ENCODE peak calls at places on chromosomes 13 and 19, in seven cellular contexts. One of them, this sample, is unnamed.

GRCh38 chr13:113822956-113823744 is 40.7 kb downstream of the GAS6 start:
- DNase-seq in GM12878: no peak
- DNase-seq in stimulated activated naive CD4-positive, alpha-beta T cell: no peak
- DNase-seq in upper lobe of right lung: no peak
- DNase-seq in stimulated activated CD8-positive, alpha-beta memory T cell treated with anti-CD3 and anti-CD28 coated beads, Interleukin-4, amount 100 ng/mL, for 24 hours: no peak
- DNase-seq in GDM1: no peak
- DNase-seq in aorta: no peak
- DNase-seq in this sample: no peak

GRCh38 chr13:79659161-79659560 is 178.2 kb downstream of the NDFIP2 start:
- DNase-seq in GM12878: no peak
- DNase-seq in stimulated activated naive CD4-positive, alpha-beta T cell: no peak
- DNase-seq in upper lobe of right lung: no peak
- DNase-seq in stimulated activated CD8-positive, alpha-beta memory T cell treated with anti-CD3 and anti-CD28 coated beads, Interleukin-4, amount 100 ng/mL, for 24 hours: no peak
- DNase-seq in GDM1: no peak
- DNase-seq in aorta: no peak
- DNase-seq in this sample: no peak

GRCh38 chr13:20974981-20975585 is 72.5 kb upstream of the XPO4 start:
- DNase-seq in GM12878: no peak
- DNase-seq in stimulated activated naive CD4-positive, alpha-beta T cell: no peak
- DNase-seq in upper lobe of right lung: no peak
- DNase-seq in stimulated activated CD8-positive, alpha-beta memory T cell treated with anti-CD3 and anti-CD28 coated beads, Interleukin-4, amount 100 ng/mL, for 24 hours: no peak
- DNase-seq in GDM1: no peak
- DNase-seq in aorta: no peak
- DNase-seq in this sample: no peak

GRCh38 chr19:41416194-41416674 is 10.9 kb downstream of the B3GNT8 start:
- DNase-seq in GM12878: no peak
- DNase-seq in stimulated activated naive CD4-positive, alpha-beta T cell: no peak
- DNase-seq in upper lobe of right lung: peak
- DNase-seq in stimulated activated CD8-positive, alpha-beta memory T cell treated with anti-CD3 and anti-CD28 coated beads, Interleukin-4, amount 100 ng/mL, for 24 hours: no peak
- DNase-seq in GDM1: no peak
- DNase-seq in aorta: no peak
- DNase-seq in this sample: no peak

GRCh38 chr13:95296326-95296939 is 4.8 kb downstream of the ABCC4 start:
- DNase-seq in GM12878: no peak
- DNase-seq in stimulated activated naive CD4-positive, alpha-beta T cell: no peak
- DNase-seq in upper lobe of right lung: peak
- DNase-seq in stimulated activated CD8-positive, alpha-beta memory T cell treated with anti-CD3 and anti-CD28 coated beads, Interleukin-4, amount 100 ng/mL, for 24 hours: no peak
- DNase-seq in GDM1: no peak
- DNase-seq in aorta: no peak
- DNase-seq in this sample: no peak

GRCh38 chr19:54576411-54576976 is 2.9 kb downstream of the LILRA2 start:
- DNase-seq in GM12878: no peak
- DNase-seq in stimulated activated naive CD4-positive, alpha-beta T cell: no peak
- DNase-seq in upper lobe of right lung: no peak
- DNase-seq in stimulated activated CD8-positive, alpha-beta memory T cell treated with anti-CD3 and anti-CD28 coated beads, Interleukin-4, amount 100 ng/mL, for 24 hours: no peak
- DNase-seq in GDM1: no peak
- DNase-seq in aorta: no peak
- DNase-seq in this sample: no peak

GRCh38 chr13:40113644-40114304 is 458.3 kb downstream of the COG6 start:
- DNase-seq in GM12878: no peak
- DNase-seq in stimulated activated naive CD4-positive, alpha-beta T cell: no peak
- DNase-seq in upper lobe of right lung: no peak
- DNase-seq in stimulated activated CD8-positive, alpha-beta memory T cell treated with anti-CD3 and anti-CD28 coated beads, Interleukin-4, amount 100 ng/mL, for 24 hours: no peak
- DNase-seq in GDM1: no peak
- DNase-seq in aorta: no peak
- DNase-seq in this sample: no peak

GRCh38 chr19:55479451-55480230 is 3.2 kb downstream of the ZNF628 start:
- DNase-seq in GM12878: no peak
- DNase-seq in stimulated activated naive CD4-positive, alpha-beta T cell: no peak
- DNase-seq in upper lobe of right lung: no peak
- DNase-seq in stimulated activated CD8-positive, alpha-beta memory T cell treated with anti-CD3 and anti-CD28 coated beads, Interleukin-4, amount 100 ng/mL, for 24 hours: no peak
- DNase-seq in GDM1: no peak
- DNase-seq in aorta: no peak
- DNase-seq in this sample: no peak

GRCh38 chr19:48400018-48400742 is 6.7 kb downstream of the GRIN2D start:
- DNase-seq in GM12878: no peak
- DNase-seq in stimulated activated naive CD4-positive, alpha-beta T cell: peak
- DNase-seq in upper lobe of right lung: no peak
- DNase-seq in stimulated activated CD8-positive, alpha-beta memory T cell treated with anti-CD3 and anti-CD28 coated beads, Interleukin-4, amount 100 ng/mL, for 24 hours: no peak
- DNase-seq in GDM1: no peak
- DNase-seq in aorta: peak
- DNase-seq in this sample: peak

GRCh38 chr19:43460362-43461016 is 4.9 kb downstream of the LYPD3 start:
- DNase-seq in GM12878: no peak
- DNase-seq in stimulated activated naive CD4-positive, alpha-beta T cell: no peak
- DNase-seq in upper lobe of right lung: no peak
- DNase-seq in stimulated activated CD8-positive, alpha-beta memory T cell treated with anti-CD3 and anti-CD28 coated beads, Interleukin-4, amount 100 ng/mL, for 24 hours: no peak
- DNase-seq in GDM1: no peak
- DNase-seq in aorta: no peak
- DNase-seq in this sample: no peak

GRCh38 chr19:1322198-1322981 is 36.7 kb downstream of the EFNA2 start:
- DNase-seq in GM12878: no peak
- DNase-seq in stimulated activated naive CD4-positive, alpha-beta T cell: no peak
- DNase-seq in upper lobe of right lung: no peak
- DNase-seq in stimulated activated CD8-positive, alpha-beta memory T cell treated with anti-CD3 and anti-CD28 coated beads, Interleukin-4, amount 100 ng/mL, for 24 hours: no peak
- DNase-seq in GDM1: no peak
- DNase-seq in aorta: no peak
- DNase-seq in this sample: no peak

GRCh38 chr13:48344264-48344663 is 40.7 kb downstream of the RB1 start:
- DNase-seq in GM12878: no peak
- DNase-seq in stimulated activated naive CD4-positive, alpha-beta T cell: no peak
- DNase-seq in upper lobe of right lung: no peak
- DNase-seq in stimulated activated CD8-positive, alpha-beta memory T cell treated with anti-CD3 and anti-CD28 coated beads, Interleukin-4, amount 100 ng/mL, for 24 hours: no peak
- DNase-seq in GDM1: no peak
- DNase-seq in aorta: no peak
- DNase-seq in this sample: no peak

GRCh38 chr19:5225486-5226345 is 114.9 kb downstream of the PTPRS start:
- DNase-seq in GM12878: no peak
- DNase-seq in stimulated activated naive CD4-positive, alpha-beta T cell: no peak
- DNase-seq in upper lobe of right lung: no peak
- DNase-seq in stimulated activated CD8-positive, alpha-beta memory T cell treated with anti-CD3 and anti-CD28 coated beads, Interleukin-4, amount 100 ng/mL, for 24 hours: no peak
- DNase-seq in GDM1: no peak
- DNase-seq in aorta: no peak
- DNase-seq in this sample: no peak

GRCh38 chr13:49110122-49110831 is 109.9 kb upstream of the MLNR start:
- DNase-seq in GM12878: peak
- DNase-seq in stimulated activated naive CD4-positive, alpha-beta T cell: peak
- DNase-seq in upper lobe of right lung: peak
- DNase-seq in stimulated activated CD8-positive, alpha-beta memory T cell treated with anti-CD3 and anti-CD28 coated beads, Interleukin-4, amount 100 ng/mL, for 24 hours: peak
- DNase-seq in GDM1: peak
- DNase-seq in aorta: peak
- DNase-seq in this sample: peak

GRCh38 chr13:99698010-99698815 is 196.9 kb downstream of the TM9SF2 start:
- DNase-seq in GM12878: no peak
- DNase-seq in stimulated activated naive CD4-positive, alpha-beta T cell: no peak
- DNase-seq in upper lobe of right lung: no peak
- DNase-seq in stimulated activated CD8-positive, alpha-beta memory T cell treated with anti-CD3 and anti-CD28 coated beads, Interleukin-4, amount 100 ng/mL, for 24 hours: no peak
- DNase-seq in GDM1: no peak
- DNase-seq in aorta: no peak
- DNase-seq in this sample: no peak

GRCh38 chr13:27319404-27319803 is 48.8 kb downstream of the RASL11A start:
- DNase-seq in GM12878: no peak
- DNase-seq in stimulated activated naive CD4-positive, alpha-beta T cell: no peak
- DNase-seq in upper lobe of right lung: no peak
- DNase-seq in stimulated activated CD8-positive, alpha-beta memory T cell treated with anti-CD3 and anti-CD28 coated beads, Interleukin-4, amount 100 ng/mL, for 24 hours: no peak
- DNase-seq in GDM1: no peak
- DNase-seq in aorta: no peak
- DNase-seq in this sample: no peak

GRCh38 chr19:11767633-11768133 is 883 bp downstream of the ZNF441 start:
- DNase-seq in GM12878: peak
- DNase-seq in stimulated activated naive CD4-positive, alpha-beta T cell: no peak
- DNase-seq in upper lobe of right lung: peak
- DNase-seq in stimulated activated CD8-positive, alpha-beta memory T cell treated with anti-CD3 and anti-CD28 coated beads, Interleukin-4, amount 100 ng/mL, for 24 hours: no peak
- DNase-seq in GDM1: no peak
- DNase-seq in aorta: peak
- DNase-seq in this sample: peak

GRCh38 chr19:46023311-46023779 is 492 bp upstream of the PGLYRP1 start:
- DNase-seq in GM12878: no peak
- DNase-seq in stimulated activated naive CD4-positive, alpha-beta T cell: no peak
- DNase-seq in upper lobe of right lung: no peak
- DNase-seq in stimulated activated CD8-positive, alpha-beta memory T cell treated with anti-CD3 and anti-CD28 coated beads, Interleukin-4, amount 100 ng/mL, for 24 hours: no peak
- DNase-seq in GDM1: no peak
- DNase-seq in aorta: no peak
- DNase-seq in this sample: no peak

GRCh38 chr19:16542894-16543498 is 759 bp upstream of the CHERP start:
- DNase-seq in GM12878: no peak
- DNase-seq in stimulated activated naive CD4-positive, alpha-beta T cell: no peak
- DNase-seq in upper lobe of right lung: no peak
- DNase-seq in stimulated activated CD8-positive, alpha-beta memory T cell treated with anti-CD3 and anti-CD28 coated beads, Interleukin-4, amount 100 ng/mL, for 24 hours: no peak
- DNase-seq in GDM1: no peak
- DNase-seq in aorta: no peak
- DNase-seq in this sample: no peak

GRCh38 chr13:38879278-38879677 is 111.4 kb downstream of the STOML3 start:
- DNase-seq in GM12878: no peak
- DNase-seq in stimulated activated naive CD4-positive, alpha-beta T cell: no peak
- DNase-seq in upper lobe of right lung: no peak
- DNase-seq in stimulated activated CD8-positive, alpha-beta memory T cell treated with anti-CD3 and anti-CD28 coated beads, Interleukin-4, amount 100 ng/mL, for 24 hours: no peak
- DNase-seq in GDM1: no peak
- DNase-seq in aorta: no peak
- DNase-seq in this sample: no peak

GRCh38 chr13:114167445-114167844 is 11.6 kb upstream of the CFAP97D2 start:
- DNase-seq in GM12878: no peak
- DNase-seq in stimulated activated naive CD4-positive, alpha-beta T cell: peak
- DNase-seq in upper lobe of right lung: no peak
- DNase-seq in stimulated activated CD8-positive, alpha-beta memory T cell treated with anti-CD3 and anti-CD28 coated beads, Interleukin-4, amount 100 ng/mL, for 24 hours: no peak
- DNase-seq in GDM1: peak
- DNase-seq in aorta: no peak
- DNase-seq in this sample: no peak

GRCh38 chr13:20882206-20882605 is 20.3 kb downstream of the XPO4 start:
- DNase-seq in GM12878: no peak
- DNase-seq in stimulated activated naive CD4-positive, alpha-beta T cell: no peak
- DNase-seq in upper lobe of right lung: no peak
- DNase-seq in stimulated activated CD8-positive, alpha-beta memory T cell treated with anti-CD3 and anti-CD28 coated beads, Interleukin-4, amount 100 ng/mL, for 24 hours: no peak
- DNase-seq in GDM1: no peak
- DNase-seq in aorta: no peak
- DNase-seq in this sample: no peak

GRCh38 chr13:75440100-75440499 is 41.9 kb downstream of the TBC1D4 start:
- DNase-seq in GM12878: no peak
- DNase-seq in stimulated activated naive CD4-positive, alpha-beta T cell: no peak
- DNase-seq in upper lobe of right lung: no peak
- DNase-seq in stimulated activated CD8-positive, alpha-beta memory T cell treated with anti-CD3 and anti-CD28 coated beads, Interleukin-4, amount 100 ng/mL, for 24 hours: no peak
- DNase-seq in GDM1: no peak
- DNase-seq in aorta: no peak
- DNase-seq in this sample: no peak

GRCh38 chr19:39319098-39319891 is 1.4 kb downstream of the LRFN1 start:
- DNase-seq in GM12878: no peak
- DNase-seq in stimulated activated naive CD4-positive, alpha-beta T cell: no peak
- DNase-seq in upper lobe of right lung: no peak
- DNase-seq in stimulated activated CD8-positive, alpha-beta memory T cell treated with anti-CD3 and anti-CD28 coated beads, Interleukin-4, amount 100 ng/mL, for 24 hours: no peak
- DNase-seq in GDM1: no peak
- DNase-seq in aorta: no peak
- DNase-seq in this sample: no peak

GRCh38 chr19:56946164-56946563 is 105.6 kb upstream of the PEG3 start:
- DNase-seq in GM12878: no peak
- DNase-seq in stimulated activated naive CD4-positive, alpha-beta T cell: no peak
- DNase-seq in upper lobe of right lung: no peak
- DNase-seq in stimulated activated CD8-positive, alpha-beta memory T cell treated with anti-CD3 and anti-CD28 coated beads, Interleukin-4, amount 100 ng/mL, for 24 hours: no peak
- DNase-seq in GDM1: no peak
- DNase-seq in aorta: no peak
- DNase-seq in this sample: no peak

GRCh38 chr19:35549174-35549788 is 3.9 kb downstream of the TMEM147 start:
- DNase-seq in GM12878: no peak
- DNase-seq in stimulated activated naive CD4-positive, alpha-beta T cell: peak
- DNase-seq in upper lobe of right lung: no peak
- DNase-seq in stimulated activated CD8-positive, alpha-beta memory T cell treated with anti-CD3 and anti-CD28 coated beads, Interleukin-4, amount 100 ng/mL, for 24 hours: no peak
- DNase-seq in GDM1: peak
- DNase-seq in aorta: no peak
- DNase-seq in this sample: peak

GRCh38 chr13:109743706-109744453 is 42.5 kb downstream of the IRS2 start:
- DNase-seq in GM12878: no peak
- DNase-seq in stimulated activated naive CD4-positive, alpha-beta T cell: no peak
- DNase-seq in upper lobe of right lung: no peak
- DNase-seq in stimulated activated CD8-positive, alpha-beta memory T cell treated with anti-CD3 and anti-CD28 coated beads, Interleukin-4, amount 100 ng/mL, for 24 hours: no peak
- DNase-seq in GDM1: peak
- DNase-seq in aorta: no peak
- DNase-seq in this sample: peak

GRCh38 chr19:40811478-40812341 is 12.7 kb downstream of the EGLN2 start:
- DNase-seq in GM12878: no peak
- DNase-seq in stimulated activated naive CD4-positive, alpha-beta T cell: peak
- DNase-seq in upper lobe of right lung: no peak
- DNase-seq in stimulated activated CD8-positive, alpha-beta memory T cell treated with anti-CD3 and anti-CD28 coated beads, Interleukin-4, amount 100 ng/mL, for 24 hours: no peak
- DNase-seq in GDM1: no peak
- DNase-seq in aorta: peak
- DNase-seq in this sample: no peak

GRCh38 chr13:42275506-42275905 is 3.6 kb downstream of the AKAP11 start:
- DNase-seq in GM12878: no peak
- DNase-seq in stimulated activated naive CD4-positive, alpha-beta T cell: no peak
- DNase-seq in upper lobe of right lung: no peak
- DNase-seq in stimulated activated CD8-positive, alpha-beta memory T cell treated with anti-CD3 and anti-CD28 coated beads, Interleukin-4, amount 100 ng/mL, for 24 hours: no peak
- DNase-seq in GDM1: no peak
- DNase-seq in aorta: no peak
- DNase-seq in this sample: no peak

GRCh38 chr19:38834104-38834490 is 2.5 kb upstream of the ECH1 start:
- DNase-seq in GM12878: no peak
- DNase-seq in stimulated activated naive CD4-positive, alpha-beta T cell: no peak
- DNase-seq in upper lobe of right lung: no peak
- DNase-seq in stimulated activated CD8-positive, alpha-beta memory T cell treated with anti-CD3 and anti-CD28 coated beads, Interleukin-4, amount 100 ng/mL, for 24 hours: no peak
- DNase-seq in GDM1: no peak
- DNase-seq in aorta: no peak
- DNase-seq in this sample: no peak

This sample was measured in HFFc6.